ENCODE peak calls at places on chromosome 18, in six cellular contexts. Z is bronchial epithelial cell, O is neural progenitor cell, C is psoas muscle, J is cardiac muscle cell, L is astrocyte of the spinal cord. A is an unnamed sample.
A peak's percentile ranks its signal among the peaks of the same experiment; 100 is the strongest.

GRCh38 chr18:44911773-44912172 is 231.1 kb downstream of the SETBP1 start:
- DNase-seq in Z (no peak), O (no peak), C (no peak), J (no peak), L (no peak), A (no peak)

GRCh38 chr18:34031810-34032209 is 192.9 kb downstream of the NOL4 start:
- DNase-seq in Z (no peak), O (no peak), C (no peak), J (no peak), L (no peak), A (no peak)

GRCh38 chr18:59517446-59518171 is 158.5 kb upstream of the LMAN1 start:
- DNase-seq in Z (no peak), O (peak; percentile 58), C (no peak), J (peak; percentile 33), L (peak; percentile 22), A (no peak)

GRCh38 chr18:22108674-22109073 is 60.7 kb upstream of the GATA6 start:
- DNase-seq in Z (peak; percentile 18), O (no peak), C (no peak), J (peak; percentile 29), L (peak; percentile 5), A (no peak)

GRCh38 chr18:37258131-37258530 is 307.5 kb downstream of the CELF4 start:
- DNase-seq in Z (no peak), O (no peak), C (no peak), J (no peak), L (no peak), A (no peak)

GRCh38 chr18:23257686-23258565 is 122.6 kb downstream of the CABLES1 start:
- DNase-seq in Z (peak; percentile 20), O (no peak), C (no peak), J (peak; percentile 65), L (peak; percentile 44), A (no peak)

GRCh38 chr18:58788971-58789797 is 75.5 kb upstream of the ZNF532 start:
- DNase-seq in Z (peak; percentile 48), O (peak; percentile 67), C (peak; percentile 58), J (peak; percentile 81), L (peak; percentile 80), A (no peak)

GRCh38 chr18:51068111-51068510 is 38.1 kb downstream of the SMAD4 start:
- DNase-seq in Z (peak; percentile 26), O (no peak), C (no peak), J (peak; percentile 71), L (peak; percentile 64), A (no peak)

GRCh38 chr18:35939166-35939565 is 33.3 kb upstream of the RMP24 start:
- DNase-seq in Z (no peak), O (peak; percentile 62), C (no peak), J (peak; percentile 35), L (no peak), A (no peak)

GRCh38 chr18:58211510-58211909 is 167.5 kb downstream of the NEDD4L start:
- DNase-seq in Z (peak; percentile 30), O (no peak), C (no peak), J (no peak), L (no peak), A (no peak)

GRCh38 chr18:46459789-46460455 is 197.1 kb downstream of the LOXHD1 start:
- DNase-seq in Z (no peak), O (peak; percentile 52), C (no peak), J (no peak), L (no peak), A (no peak)

GRCh38 chr18:44796505-44797198 is 116.0 kb downstream of the SETBP1 start:
- DNase-seq in Z (no peak), O (no peak), C (no peak), J (no peak), L (no peak), A (no peak)

GRCh38 chr18:55433140-55433539 is 154.9 kb downstream of the TCF4 start:
- DNase-seq in Z (no peak), O (no peak), C (no peak), J (no peak), L (no peak), A (no peak)
- TF ChIP-seq CTCF in Z (no peak), O (no peak), C (no peak), J (no peak), L (no peak), A (no peak)

DNA sequence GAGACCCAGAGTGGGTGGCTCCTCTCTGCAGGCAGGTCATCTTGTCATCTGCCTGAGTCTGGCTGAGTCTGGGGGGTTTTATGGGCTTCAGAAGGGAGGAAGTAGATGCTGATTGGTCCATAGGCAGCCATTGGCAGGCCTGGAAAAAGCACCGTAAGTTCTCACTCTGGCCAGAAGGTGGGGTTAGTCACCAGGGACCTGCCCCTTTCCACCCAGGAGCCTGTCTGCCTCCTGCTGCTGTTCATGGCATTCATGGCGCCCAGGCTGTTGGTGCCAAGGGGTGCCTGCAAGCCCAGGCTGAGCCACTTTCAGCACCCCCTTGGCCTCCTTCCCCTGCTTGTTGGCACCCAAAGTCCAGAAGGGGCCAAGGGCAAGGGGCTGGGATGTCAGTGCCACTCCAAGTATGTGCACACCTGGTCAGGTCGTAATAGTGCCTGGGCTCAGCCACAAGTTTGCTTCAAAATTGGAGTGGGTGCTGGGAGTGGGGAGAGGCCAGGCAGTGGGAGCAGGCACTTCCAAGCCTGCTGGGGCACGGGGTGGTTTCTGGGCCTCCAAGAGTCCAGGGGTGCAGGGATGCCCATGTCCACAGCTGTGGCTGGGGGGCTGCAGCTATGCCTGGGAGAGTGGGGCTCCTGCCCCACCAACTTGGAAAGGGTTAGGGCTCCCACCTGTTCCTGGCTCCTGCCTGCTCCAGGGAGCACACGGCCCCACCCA is 178.1 kb downstream of the FAM210A start:
- DNase-seq in Z (no peak), O (no peak), C (no peak), J (no peak), L (no peak), A (no peak)
- TF ChIP-seq CTCF in Z (no peak), O (no peak), C (no peak), J (no peak), L (no peak), A (no peak)

DNA sequence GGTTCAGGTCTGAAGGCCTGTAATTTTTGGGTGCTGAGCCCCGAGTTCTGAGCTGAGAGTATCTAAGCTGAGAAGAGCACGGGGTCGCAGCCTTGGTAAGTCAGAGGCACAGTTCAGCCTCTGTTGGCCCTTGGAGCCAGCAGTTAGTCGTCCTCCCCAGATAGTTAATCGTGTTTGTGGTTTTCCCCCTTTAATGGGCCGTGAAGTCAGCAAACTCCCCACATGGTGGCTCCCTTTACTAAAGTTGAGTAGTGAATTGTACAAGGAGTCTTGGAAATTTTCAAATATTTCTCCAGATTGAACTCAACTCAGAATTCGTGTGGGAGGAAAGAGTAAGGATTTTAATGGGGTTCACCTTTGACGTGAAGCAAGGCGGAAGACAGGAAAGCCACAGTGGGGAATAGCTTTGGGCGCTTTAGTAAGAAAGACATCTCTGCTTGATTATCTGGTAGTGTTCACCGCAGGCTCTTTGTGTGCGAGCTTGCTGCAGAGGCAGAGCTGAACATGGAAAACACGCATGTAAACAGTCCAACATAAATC is 2.4 kb upstream of the ADCYAP1 start:
- DNase-seq in Z (no peak), O (peak; percentile 40), C (no peak), J (peak; percentile 69), L (no peak), A (no peak)
- TF ChIP-seq CTCF in Z (no peak), O (peak; percentile 57), C (no peak), J (peak; percentile 57), L (peak; percentile 20), A (no peak)

GRCh38 chr18:31616586-31616985 is 24.9 kb downstream of the TTR start:
- DNase-seq in Z (no peak), O (no peak), C (no peak), J (no peak), L (no peak), A (no peak)
- TF ChIP-seq CTCF in Z (no peak), O (no peak), C (no peak), J (no peak), L (no peak), A (no peak)

GRCh38 chr18:7000484-7001096 is 117.0 kb downstream of the LAMA1 start:
- DNase-seq in Z (peak; percentile 37), O (peak; percentile 31), C (no peak), J (peak; percentile 57), L (peak; percentile 7), A (no peak)
- TF ChIP-seq CTCF in Z (peak; percentile 64), O (peak; percentile 61), C (peak; percentile 1), J (peak; percentile 75), L (peak; percentile 64), A (no peak)

GRCh38 chr18:25672490-25672889 is 320.5 kb upstream of the ZNF521 start:
- DNase-seq in Z (no peak), O (peak; percentile 24), C (no peak), J (no peak), L (no peak), A (no peak)
- TF ChIP-seq CTCF in Z (no peak), O (peak; percentile 34), C (no peak), J (no peak), L (no peak), A (no peak)

DNA sequence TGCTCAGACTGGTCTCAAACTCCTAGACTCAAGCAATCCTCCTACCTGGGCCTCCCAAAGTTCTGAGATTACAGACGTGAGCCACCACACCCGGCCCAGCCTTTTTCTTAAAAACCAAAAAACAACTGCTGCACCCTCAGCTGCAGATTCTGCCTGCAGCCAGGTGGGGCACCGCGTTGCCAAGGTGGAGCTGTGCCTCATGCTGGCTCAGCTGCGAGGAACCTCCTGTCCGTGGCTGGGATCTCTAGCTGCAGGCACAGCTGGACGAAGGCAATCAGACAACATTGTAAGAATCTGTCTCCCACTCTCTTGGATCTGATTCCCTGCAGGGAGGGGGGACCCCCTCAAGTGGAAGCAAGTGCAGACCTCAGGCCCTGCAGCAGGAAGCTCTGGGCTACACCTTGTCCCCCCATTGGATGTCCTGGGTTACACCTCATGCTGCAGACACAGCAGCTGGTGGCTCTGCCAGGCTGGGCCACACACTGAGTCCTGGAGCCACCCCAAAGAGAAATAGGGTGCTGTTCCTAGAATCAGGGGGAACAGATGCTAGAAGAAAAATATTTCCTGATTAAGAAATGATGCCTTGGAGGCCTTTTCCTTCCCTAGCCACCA is 24.1 kb downstream of the CIDEA start:
- DNase-seq in Z (peak; percentile 34), O (peak; percentile 38), C (no peak), J (peak; percentile 29), L (no peak), A (no peak)
- TF ChIP-seq CTCF in Z (peak; percentile 41), O (peak; percentile 24), C (no peak), J (peak; percentile 7), L (peak; percentile 24), A (no peak)

GRCh38 chr18:56869189-56869777 is 218.1 kb downstream of the WDR7 start:
- DNase-seq in Z (peak; percentile 67), O (peak; percentile 51), C (no peak), J (peak; percentile 75), L (peak; percentile 42), A (no peak)
- TF ChIP-seq CTCF in Z (peak; percentile 67), O (peak; percentile 60), C (peak; percentile 66), J (peak; percentile 84), L (peak; percentile 59), A (peak; percentile 38)